ENCODE peak calls at places on chromosomes 2 and 18, in four cellular contexts. One of them, this sample, is unnamed.

GRCh38 chr2:39838589-39838988 is 59.5 kb upstream of the THUMPD2 start:
- DNase-seq in NB4: no peak
- DNase-seq in bronchial epithelial cell: no peak
- DNase-seq in tibial artery: no peak
- DNase-seq in this sample: no peak

GRCh38 chr2:58701688-58702301 is 460.7 kb upstream of the FANCL start:
- DNase-seq in bronchial epithelial cell: no peak
- DNase-seq in tibial artery: no peak
- DNase-seq in NB4: no peak
- DNase-seq in this sample: no peak

GRCh38 chr2:214293593-214293992 is 117.3 kb upstream of the VWC2L start:
- DNase-seq in NB4: no peak
- DNase-seq in bronchial epithelial cell: no peak
- DNase-seq in tibial artery: no peak
- DNase-seq in this sample: no peak

GRCh38 chr2:219511547-219512325 is 2.5 kb upstream of the ASIC4 start:
- DNase-seq in tibial artery: no peak
- DNase-seq in NB4: peak; percentile 39
- DNase-seq in bronchial epithelial cell: no peak
- DNase-seq in this sample: no peak

GRCh38 chr2:236678307-236678975 is 108.8 kb downstream of the ACKR3 start:
- DNase-seq in bronchial epithelial cell: no peak
- DNase-seq in NB4: no peak
- DNase-seq in tibial artery: peak; percentile 15
- DNase-seq in this sample: no peak

GRCh38 chr2:201996681-201997254 is 36.9 kb upstream of the FZD7 start:
- DNase-seq in NB4: no peak
- DNase-seq in bronchial epithelial cell: peak; percentile 76
- DNase-seq in tibial artery: no peak
- DNase-seq in this sample: no peak

GRCh38 chr2:134799936-134800335 is 38.5 kb upstream of the ACMSD start:
- DNase-seq in tibial artery: no peak
- DNase-seq in bronchial epithelial cell: no peak
- DNase-seq in NB4: no peak
- DNase-seq in this sample: no peak

GRCh38 chr2:232838406-232838874 is 31.6 kb upstream of the SNORC start:
- DNase-seq in NB4: peak; percentile 90
- DNase-seq in bronchial epithelial cell: peak; percentile 48
- DNase-seq in tibial artery: no peak
- DNase-seq in this sample: peak; percentile 14

GRCh38 chr2:135664623-135665068 is 77.0 kb upstream of the UBXN4 start:
- DNase-seq in NB4: no peak
- DNase-seq in bronchial epithelial cell: peak; percentile 10
- DNase-seq in tibial artery: no peak
- DNase-seq in this sample: peak; percentile 10

GRCh38 chr2:20614201-20615045 is 36.5 kb downstream of the HS1BP3 start:
- DNase-seq in NB4: peak; percentile 31
- DNase-seq in tibial artery: peak; percentile 69
- DNase-seq in bronchial epithelial cell: no peak
- DNase-seq in this sample: no peak

GRCh38 chr2:45874324-45874723 is 222.8 kb downstream of the PRKCE start:
- DNase-seq in NB4: no peak
- DNase-seq in tibial artery: peak; percentile 73
- DNase-seq in bronchial epithelial cell: no peak
- DNase-seq in this sample: no peak

GRCh38 chr2:6772366-6772710 is 93.4 kb downstream of the CMPK2 start:
- DNase-seq in bronchial epithelial cell: no peak
- DNase-seq in NB4: peak; percentile 20
- DNase-seq in tibial artery: no peak
- DNase-seq in this sample: no peak

GRCh38 chr2:36650031-36650430 is 46.5 kb upstream of the VIT start:
- DNase-seq in NB4: peak; percentile 40
- DNase-seq in tibial artery: no peak
- DNase-seq in bronchial epithelial cell: peak; percentile 90
- DNase-seq in this sample: peak; percentile 84

GRCh38 chr2:33425660-33426059 is 50.8 kb upstream of the RASGRP3 start:
- DNase-seq in tibial artery: no peak
- DNase-seq in NB4: no peak
- DNase-seq in bronchial epithelial cell: peak; percentile 53
- DNase-seq in this sample: peak; percentile 63

GRCh38 chr2:66512626-66513025 is 77.7 kb downstream of the MEIS1 start:
- DNase-seq in tibial artery: no peak
- DNase-seq in bronchial epithelial cell: no peak
- DNase-seq in NB4: no peak
- DNase-seq in this sample: no peak

GRCh38 chr18:69999671-70000070 is 52.0 kb upstream of the CD226 start:
- DNase-seq in NB4: no peak
- DNase-seq in bronchial epithelial cell: no peak
- DNase-seq in tibial artery: no peak
- DNase-seq in this sample: no peak

GRCh38 chr2:133774675-133775005 is 206.4 kb upstream of the NCKAP5 start:
- DNase-seq in tibial artery: peak; percentile 31
- DNase-seq in bronchial epithelial cell: no peak
- DNase-seq in NB4: no peak
- DNase-seq in this sample: no peak

GRCh38 chr2:147204102-147204501 is 640.7 kb upstream of the ACVR2A start:
- DNase-seq in NB4: no peak
- DNase-seq in tibial artery: no peak
- DNase-seq in bronchial epithelial cell: peak; percentile 46
- DNase-seq in this sample: peak; percentile 18

GRCh38 chr18:50745946-50746345 is 73.9 kb downstream of the MRO start:
- DNase-seq in tibial artery: no peak
- DNase-seq in bronchial epithelial cell: no peak
- DNase-seq in NB4: no peak
- DNase-seq in this sample: no peak

GRCh38 chr2:215664847-215665525 is 229.1 kb upstream of the FN1 start:
- DNase-seq in tibial artery: peak; percentile 31
- DNase-seq in bronchial epithelial cell: peak; percentile 97
- DNase-seq in NB4: peak; percentile 90
- DNase-seq in this sample: peak; percentile 94

GRCh38 chr2:11156396-11157075 is 1.3 kb downstream of the SLC66A3 start:
- DNase-seq in tibial artery: no peak
- DNase-seq in bronchial epithelial cell: no peak
- DNase-seq in NB4: no peak
- DNase-seq in this sample: no peak

GRCh38 chr2:70901235-70902066 is 34.2 kb upstream of the ATP6V1B1 start:
- DNase-seq in NB4: peak; percentile 37
- DNase-seq in tibial artery: no peak
- DNase-seq in bronchial epithelial cell: no peak
- DNase-seq in this sample: peak; percentile 56

GRCh38 chr2:86216577-86217555 is 17.6 kb downstream of the MRPL35 start:
- DNase-seq in tibial artery: no peak
- DNase-seq in bronchial epithelial cell: peak; percentile 25
- DNase-seq in NB4: peak; percentile 63
- DNase-seq in this sample: no peak

GRCh38 chr18:63368611-63369010 is 1.6 kb upstream of the KDSR start:
- DNase-seq in NB4: no peak
- DNase-seq in bronchial epithelial cell: no peak
- DNase-seq in tibial artery: no peak
- DNase-seq in this sample: no peak

GRCh38 chr18:49250819-49251388 is 209.5 kb downstream of the DYM start:
- DNase-seq in tibial artery: no peak
- DNase-seq in NB4: peak; percentile 56
- DNase-seq in bronchial epithelial cell: no peak
- DNase-seq in this sample: peak; percentile 52

GRCh38 chr2:50347355-50348044 is 684.4 kb downstream of the NRXN1 start:
- DNase-seq in NB4: no peak
- DNase-seq in bronchial epithelial cell: no peak
- DNase-seq in tibial artery: no peak
- DNase-seq in this sample: no peak

GRCh38 chr2:29817846-29818680 is 103.3 kb downstream of the ALK start:
- DNase-seq in bronchial epithelial cell: no peak
- DNase-seq in tibial artery: no peak
- DNase-seq in NB4: no peak
- DNase-seq in this sample: no peak

GRCh38 chr18:40841473-40841872 is 1113.6 kb upstream of the PIK3C3 start:
- DNase-seq in bronchial epithelial cell: peak; percentile 60
- DNase-seq in NB4: no peak
- DNase-seq in tibial artery: no peak
- DNase-seq in this sample: peak; percentile 28

GRCh38 chr2:109087055-109087663 is 41.8 kb upstream of the SH3RF3 start:
- DNase-seq in NB4: no peak
- DNase-seq in bronchial epithelial cell: no peak
- DNase-seq in tibial artery: no peak
- DNase-seq in this sample: no peak

GRCh38 chr2:14634885-14635871 is 2.7 kb downstream of the LRATD1 start:
- DNase-seq in tibial artery: peak; percentile 55
- DNase-seq in NB4: no peak
- DNase-seq in bronchial epithelial cell: peak; percentile 78
- DNase-seq in this sample: peak; percentile 42

GRCh38 chr2:24203029-24203786 is 28.4 kb downstream of the FAM228A start:
- DNase-seq in bronchial epithelial cell: no peak
- DNase-seq in tibial artery: no peak
- DNase-seq in NB4: no peak
- DNase-seq in this sample: peak; percentile 50

GRCh38 chr2:230225486-230225885 is at the start of gene SP140:
- DNase-seq in bronchial epithelial cell: no peak
- DNase-seq in tibial artery: peak; percentile 39
- DNase-seq in NB4: no peak
- DNase-seq in this sample: no peak

GRCh38 chr2:18856766-18857165 is 267.4 kb upstream of the NT5C1B start:
- DNase-seq in bronchial epithelial cell: no peak
- DNase-seq in NB4: no peak
- DNase-seq in tibial artery: no peak
- DNase-seq in this sample: peak; percentile 42

GRCh38 chr2:84299211-84299775 is 159.8 kb downstream of the SUCLG1 start:
- DNase-seq in bronchial epithelial cell: peak; percentile 76
- DNase-seq in tibial artery: no peak
- DNase-seq in NB4: no peak
- DNase-seq in this sample: no peak

GRCh38 chr2:157901325-157901724 is 25.2 kb upstream of the ACVR1 start:
- DNase-seq in tibial artery: no peak
- DNase-seq in NB4: no peak
- DNase-seq in bronchial epithelial cell: no peak
- DNase-seq in this sample: no peak
- TF ChIP-seq CTCF in tibial artery: no peak
- TF ChIP-seq CTCF in NB4: peak; percentile 15
- TF ChIP-seq CTCF in bronchial epithelial cell: peak; percentile 5
- TF ChIP-seq CTCF in this sample: no peak

DNA sequence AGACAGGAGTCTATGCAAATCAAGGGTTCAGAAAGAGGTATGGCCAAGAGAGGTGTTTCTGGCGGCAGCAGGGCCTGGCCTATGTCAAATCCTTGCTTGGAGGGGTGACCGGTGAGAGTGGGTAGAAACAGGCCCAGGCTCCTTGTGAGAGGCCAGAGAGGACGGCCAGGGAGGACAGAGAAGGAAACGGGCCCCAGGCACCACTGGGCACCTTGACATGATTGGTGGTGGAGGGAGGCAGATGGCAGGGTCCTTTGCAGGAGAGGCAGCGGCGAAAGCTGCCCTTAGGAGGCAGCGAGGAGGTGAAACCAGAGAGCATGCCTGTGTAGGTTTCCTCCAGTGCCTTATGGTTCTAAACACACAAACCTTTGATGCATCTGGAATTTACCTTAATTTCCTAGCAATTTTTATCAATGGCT is 6.2 kb downstream of the RAMP1 start:
- DNase-seq in tibial artery: no peak
- DNase-seq in bronchial epithelial cell: no peak
- DNase-seq in NB4: peak; percentile 24
- DNase-seq in this sample: no peak
- H3K4me3 ChIP-seq in tibial artery: no peak overlapping the region
- H3K4me3 ChIP-seq in bronchial epithelial cell: no peak overlapping the region
- H3K4me3 ChIP-seq in NB4: no peak overlapping the region
- H3K4me3 ChIP-seq in this sample: no peak overlapping the region

DNA sequence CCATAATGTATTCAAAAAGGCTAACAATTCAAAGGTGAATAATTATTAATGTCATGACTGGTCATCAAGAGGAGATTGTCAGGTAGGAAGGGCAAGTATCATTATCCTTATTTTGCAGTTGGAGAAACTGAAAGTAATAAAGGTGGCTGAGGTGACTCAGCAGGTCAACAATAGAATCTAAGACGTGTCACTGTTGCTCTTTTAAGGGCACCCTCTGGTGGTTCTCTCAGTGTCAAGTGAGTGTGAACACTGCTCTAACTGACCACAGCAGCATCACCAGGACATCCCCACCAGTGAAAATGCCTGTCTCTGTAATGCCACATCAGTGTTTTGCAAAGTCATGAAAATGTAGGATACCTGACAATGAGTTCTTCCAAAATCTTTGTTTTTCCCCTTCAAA is 69.7 kb downstream of the DCC start:
- DNase-seq in tibial artery: no peak
- DNase-seq in bronchial epithelial cell: peak; percentile 8
- DNase-seq in NB4: peak; percentile 2
- DNase-seq in this sample: no peak
- TF ChIP-seq CTCF in tibial artery: no peak
- TF ChIP-seq CTCF in bronchial epithelial cell: no peak
- TF ChIP-seq CTCF in NB4: no peak
- TF ChIP-seq CTCF in this sample: no peak

GRCh38 chr2:61179701-61180639 is 18.0 kb downstream of the C2orf74 start:
- DNase-seq in NB4: no peak
- DNase-seq in tibial artery: peak; percentile 65
- DNase-seq in bronchial epithelial cell: peak; percentile 43
- DNase-seq in this sample: peak; percentile 86
- H3K4me3 ChIP-seq in NB4: peak overlapping the region; percentile 83
- H3K4me3 ChIP-seq in tibial artery: peak overlapping the region; percentile 2
- H3K4me3 ChIP-seq in bronchial epithelial cell: no peak overlapping the region
- H3K4me3 ChIP-seq in this sample: peak overlapping the region; percentile 2

This sample was measured in foreskin fibroblast.